ENCODE peak calls at places on chromosomes 1 and 21, in nine cellular contexts. B, E, C, R, S, J, I, P and F are unnamed samples.

GRCh38 chr1:204104331-204105222 is 31.7 kb downstream of the SOX13 start:
- DNase-seq in B (no peak), E (peak; percentile 55), C (peak; percentile 68), R (peak; percentile 34), S (no peak), J (peak; percentile 53), I (no peak), P (peak; percentile 52), F (no peak)

GRCh38 chr1:248696261-248696660 is 6.3 kb downstream of the OR14I1 start:
- DNase-seq in B (no peak), E (no peak), C (no peak), R (peak; percentile 3), S (no peak), J (no peak), I (no peak), P (no peak), F (no peak)

GRCh38 chr1:247145279-247145678 is 26.5 kb downstream of the ZNF124 start:
- DNase-seq in B (no peak), E (no peak), C (no peak), R (no peak), S (no peak), J (no peak), I (no peak), P (no peak), F (no peak)

GRCh38 chr21:32728455-32729237 is 833 bp upstream of the SYNJ1 start:
- DNase-seq in B (no peak), E (no peak), C (no peak), R (no peak), S (no peak), J (no peak), I (no peak), P (no peak), F (no peak)

GRCh38 chr1:159953866-159954515 is at the start of gene SLAMF9:
- DNase-seq in B (no peak), E (peak; percentile 25), C (no peak), R (peak; percentile 83), S (no peak), J (no peak), I (no peak), P (no peak), F (no peak)

GRCh38 chr1:80533775-80534314 is 1266.9 kb upstream of the ADGRL2 start:
- DNase-seq in B (no peak), E (no peak), C (no peak), R (no peak), S (no peak), J (no peak), I (no peak), P (no peak), F (no peak)

GRCh38 chr1:226977973-226978344 is 37.9 kb downstream of the COQ8A start:
- DNase-seq in B (no peak), E (no peak), C (no peak), R (no peak), S (no peak), J (no peak), I (no peak), P (no peak), F (no peak)

GRCh38 chr1:8315573-8316475 is 2.1 kb upstream of the SLC45A1 start:
- DNase-seq in B (no peak), E (no peak), C (no peak), R (peak; percentile 20), S (no peak), J (no peak), I (peak; percentile 48), P (no peak), F (no peak)

GRCh38 chr1:115089443-115090340 is at the start of gene TSPAN2:
- DNase-seq in B (peak; percentile 88), E (peak; percentile 75), C (peak; percentile 82), R (peak; percentile 77), S (peak; percentile 98), J (peak; percentile 8), I (peak; percentile 92), P (no peak), F (peak; percentile 62)

GRCh38 chr1:85243336-85243735 is 16.1 kb downstream of the C1orf52 start:
- DNase-seq in B (no peak), E (no peak), C (no peak), R (no peak), S (no peak), J (no peak), I (peak; percentile 6), P (no peak), F (no peak)

GRCh38 chr1:230317823-230318819 is 108.0 kb downstream of the PGBD5 start:
- DNase-seq in B (no peak), E (no peak), C (no peak), R (no peak), S (peak; percentile 47), J (no peak), I (no peak), P (no peak), F (no peak)

GRCh38 chr1:55418625-55419024 is 203.5 kb upstream of the USP24 start:
- DNase-seq in B (no peak), E (no peak), C (no peak), R (no peak), S (no peak), J (no peak), I (no peak), P (no peak), F (no peak)

GRCh38 chr1:177569476-177569875 is 398.7 kb downstream of the BRINP2 start:
- DNase-seq in B (no peak), E (no peak), C (no peak), R (peak; percentile 40), S (no peak), J (no peak), I (no peak), P (no peak), F (no peak)

GRCh38 chr1:147105909-147106308 is 66.4 kb downstream of the PRKAB2 start:
- DNase-seq in B (no peak), E (no peak), C (no peak), R (no peak), S (no peak), J (no peak), I (no peak), P (no peak), F (no peak)

GRCh38 chr1:167522246-167522645 is 3.9 kb upstream of the CD247 start:
- DNase-seq in B (no peak), E (no peak), C (no peak), R (no peak), S (no peak), J (no peak), I (no peak), P (no peak), F (no peak)

GRCh38 chr1:36463404-36463772 is 796 bp downstream of the MRPS15 start:
- DNase-seq in B (no peak), E (no peak), C (no peak), R (no peak), S (no peak), J (no peak), I (no peak), P (no peak), F (no peak)

GRCh38 chr1:236502972-236503639 is 20.7 kb upstream of the LGALS8 start:
- DNase-seq in B (peak; percentile 16), E (peak; percentile 67), C (peak; percentile 60), R (peak; percentile 82), S (peak; percentile 68), J (peak; percentile 89), I (peak; percentile 85), P (no peak), F (no peak)

GRCh38 chr1:55155522-55155921 is 59.6 kb downstream of the USP24 start:
- DNase-seq in B (no peak), E (peak; percentile 33), C (peak; percentile 49), R (no peak), S (no peak), J (peak; percentile 61), I (peak; percentile 4), P (peak; percentile 31), F (no peak)

DNA sequence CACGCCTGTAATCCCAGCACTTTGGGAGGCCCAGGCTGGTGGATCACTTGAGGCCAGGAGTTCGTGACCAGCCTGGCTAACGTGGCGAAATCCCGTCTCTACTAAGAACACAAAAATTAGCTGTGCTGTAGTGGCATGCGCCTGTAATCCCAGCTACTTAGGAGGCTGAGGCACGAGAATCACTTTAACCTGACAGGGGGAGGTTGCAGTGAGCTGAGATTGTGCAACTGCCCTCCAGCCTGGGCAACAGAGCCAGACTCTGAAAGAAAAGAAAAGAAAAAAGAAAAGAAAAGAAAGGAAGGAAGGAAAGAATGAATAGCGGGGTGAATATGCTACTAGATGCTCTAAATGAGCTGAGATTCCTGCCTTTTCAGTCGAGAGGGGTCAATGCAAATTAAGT is 7.1 kb downstream of the GFI1 start:
- DNase-seq in B (no peak), E (no peak), C (no peak), R (no peak), S (no peak), J (no peak), I (no peak), P (peak; percentile 2), F (no peak)
- H3K27me3 ChIP-seq in B (peaks cover 5% of the 10 kb centered on the region), E (peaks cover 37% of the 10 kb centered on the region), C (no peaks in the 10 kb centered on the region), R (peaks cover 72% of the 10 kb centered on the region), S (peaks cover 48% of the 10 kb centered on the region), J (peaks cover 81% of the 10 kb centered on the region), I (peaks cover 100% of the 10 kb centered on the region), P (no peaks in the 10 kb centered on the region), F (no peaks in the 10 kb centered on the region)

GRCh38 chr1:116912846-116913245 is 3.1 kb downstream of the PTGFRN start:
- DNase-seq in B (no peak), E (no peak), C (no peak), R (no peak), S (peak; percentile 45), J (no peak), I (no peak), P (no peak), F (no peak)
- H3K4me1 ChIP-seq in B (no peaks in the 10 kb centered on the region), E (peaks cover 23% of the 10 kb centered on the region), C (peaks cover 4% of the 10 kb centered on the region), R (no peaks in the 10 kb centered on the region), S (peaks cover 76% of the 10 kb centered on the region), J (peaks cover 6% of the 10 kb centered on the region), I (peaks cover 41% of the 10 kb centered on the region), P (peaks cover 4% of the 10 kb centered on the region), F (peaks cover 5% of the 10 kb centered on the region)

GRCh38 chr1:32894019-32894600 is 7.1 kb downstream of the TMEM54 start:
- DNase-seq in B (no peak), E (no peak), C (no peak), R (no peak), S (no peak), J (no peak), I (peak; percentile 55), P (no peak), F (no peak)
- H3K4me3 ChIP-seq in B (peak overlapping the region; percentile 48), E (no peak overlapping the region), C (no peak overlapping the region), R (no peak overlapping the region), S (no peak overlapping the region), J (no peak overlapping the region), I (peak overlapping the region; percentile 65), P (no peak overlapping the region), F (no peak overlapping the region)

DNA sequence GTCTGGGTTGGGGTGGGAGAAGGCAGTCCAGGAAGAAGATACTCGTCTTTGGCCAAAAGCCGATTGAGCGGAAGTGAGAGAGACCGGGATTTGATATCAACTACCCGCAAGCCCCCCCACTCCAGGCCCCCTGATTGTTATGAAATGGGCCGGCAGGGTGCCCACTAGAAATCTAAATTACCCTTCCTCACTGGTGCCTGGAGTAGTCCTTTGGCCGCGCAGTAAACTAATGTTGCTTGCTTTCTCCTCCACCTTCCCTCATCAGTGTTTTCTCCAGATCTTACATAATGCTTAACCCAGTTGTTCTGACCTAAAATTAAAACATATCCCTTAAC is 119.2 kb upstream of the BARHL2 start:
- DNase-seq in B (peak; percentile 30), E (no peak), C (no peak), R (no peak), S (no peak), J (no peak), I (no peak), P (no peak), F (no peak)
- H3K27me3 ChIP-seq in B (peaks cover 5% of the 10 kb centered on the region), E (peaks cover 50% of the 10 kb centered on the region), C (no peaks in the 10 kb centered on the region), R (peaks cover 59% of the 10 kb centered on the region), S (peaks cover 75% of the 10 kb centered on the region), J (peaks cover 96% of the 10 kb centered on the region), I (peaks cover 99% of the 10 kb centered on the region), P (no peaks in the 10 kb centered on the region), F (peaks cover 25% of the 10 kb centered on the region)